ENCODE peak calls at places on chromosomes 13 and 19, in nine cellular contexts. Q is skeletal muscle cell; D is pulmonary artery endothelial cell; F is amygdala; J is stimulated activated CD4-positive, alpha-beta T cell treated with anti-CD3 and anti-CD28 coated beads, TNF-alpha, amount 100 ng/mL, for 48 hours; O is SW480; R is WTC11; P is T-helper 2 cell; K is activated CD4-positive, alpha-beta T cell treated with anti-CD3 and anti-CD28 coated beads, Interleukin-2, amount 50 U/mL, for 48 hours. G is an unnamed sample.
A peak's percentile ranks its signal among the peaks of the same experiment; 100 is the strongest.

GRCh38 chr19:49473868-49474544 is at the start of gene FLT3LG:
- DNase-seq in Q (no peak), D (no peak), F (peak; percentile 67), J (peak; percentile 80), O (peak; percentile 85), R (peak; percentile 67), P (peak; percentile 82), K (peak; percentile 90), G (no peak)

GRCh38 chr19:3336680-3337523 is 29.5 kb upstream of the NFIC start:
- DNase-seq in Q (peak; percentile 83), D (no peak), F (peak; percentile 69), J (no peak), O (no peak), R (no peak), P (no peak), K (no peak), G (peak; percentile 74)

GRCh38 chr13:65744761-65745160 is 1485.4 kb downstream of the PCDH9 start:
- DNase-seq in Q (peak; percentile 19), D (no peak), F (no peak), J (no peak), O (no peak), R (no peak), P (no peak), K (no peak), G (no peak)

GRCh38 chr13:102948006-102948405 is 102.2 kb downstream of the ERCC5 start:
- DNase-seq in Q (no peak), D (no peak), F (peak; percentile 85), J (no peak), O (no peak), R (no peak), P (no peak), K (no peak), G (peak; percentile 37)

GRCh38 chr13:106599875-106600797 is 32.2 kb upstream of the ARGLU1 start:
- DNase-seq in Q (peak; percentile 71), D (peak; percentile 39), F (no peak), J (no peak), O (no peak), R (no peak), P (no peak), K (no peak), G (no peak)

GRCh38 chr19:5877427-5877826 is 7.1 kb upstream of the FUT5 start:
- DNase-seq in Q (no peak), D (no peak), F (no peak), J (no peak), O (no peak), R (no peak), P (no peak), K (no peak), G (no peak)

GRCh38 chr19:40646564-40647254 is 43.7 kb downstream of the NUMBL start:
- DNase-seq in Q (no peak), D (no peak), F (no peak), J (no peak), O (peak; percentile 36), R (no peak), P (no peak), K (no peak), G (no peak)

GRCh38 chr19:5926641-5927438 is 12.8 kb downstream of the CAPS start:
- DNase-seq in Q (peak; percentile 51), D (no peak), F (no peak), J (no peak), O (no peak), R (no peak), P (no peak), K (no peak), G (no peak)

GRCh38 chr13:25874064-25874737 is 177.6 kb downstream of the SHISA2 start:
- DNase-seq in Q (no peak), D (no peak), F (no peak), J (no peak), O (no peak), R (no peak), P (no peak), K (no peak), G (no peak)

GRCh38 chr19:39512964-39513363 is 2.0 kb upstream of the SELENOV start:
- DNase-seq in Q (no peak), D (no peak), F (no peak), J (no peak), O (no peak), R (no peak), P (no peak), K (no peak), G (no peak)

GRCh38 chr19:4537953-4538600 is 1.8 kb downstream of the LRG1 start:
- DNase-seq in Q (no peak), D (no peak), F (no peak), J (no peak), O (no peak), R (peak; percentile 43), P (no peak), K (no peak), G (no peak)

GRCh38 chr19:3459322-3459881 is 20.9 kb downstream of the SMIM24 start:
- DNase-seq in Q (peak; percentile 83), D (peak; percentile 84), F (peak; percentile 73), J (no peak), O (no peak), R (no peak), P (no peak), K (no peak), G (no peak)

GRCh38 chr13:25468330-25469178 is 96.8 kb downstream of the ATP8A2 start:
- DNase-seq in Q (no peak), D (no peak), F (peak; percentile 32), J (no peak), O (no peak), R (peak; percentile 74), P (no peak), K (peak; percentile 6), G (no peak)

GRCh38 chr19:9427941-9428340 is 7.4 kb downstream of the ZNF266 start:
- DNase-seq in Q (no peak), D (no peak), F (no peak), J (no peak), O (no peak), R (no peak), P (no peak), K (no peak), G (no peak)

GRCh38 chr13:109840201-109840892 is 54.0 kb upstream of the IRS2 start:
- DNase-seq in Q (peak; percentile 56), D (no peak), F (no peak), J (no peak), O (peak; percentile 94), R (no peak), P (no peak), K (peak; percentile 28), G (no peak)

G was measured in LNCaP clone FGC.